ENCODE peak calls at places on chromosomes 11 and 22, in six cellular contexts. One of them, this sample, is unnamed.

GRCh38 chr11:132610216-132610615 is 922.1 kb downstream of the OPCML start:
- DNase-seq in H1: no peak
- DNase-seq in GM12891: no peak
- DNase-seq in GM12878: no peak
- DNase-seq in HepG2: no peak
- DNase-seq in K562: no peak
- DNase-seq in this sample: no peak

GRCh38 chr22:43239956-43240355 is 53.0 kb upstream of the TTLL12 start:
- DNase-seq in K562: no peak
- DNase-seq in H1: no peak
- DNase-seq in GM12878: no peak
- DNase-seq in GM12891: no peak
- DNase-seq in HepG2: no peak
- DNase-seq in this sample: no peak

GRCh38 chr11:25838918-25839611 is 492.9 kb upstream of the ANO3 start:
- DNase-seq in K562: no peak
- DNase-seq in GM12878: no peak
- DNase-seq in HepG2: no peak
- DNase-seq in GM12891: no peak
- DNase-seq in H1: no peak
- DNase-seq in this sample: no peak

GRCh38 chr11:126186031-126186698 is 25.3 kb downstream of the RPUSD4 start:
- DNase-seq in K562: no peak
- DNase-seq in GM12878: no peak
- DNase-seq in GM12891: no peak
- DNase-seq in HepG2: no peak
- DNase-seq in H1: no peak
- DNase-seq in this sample: no peak

GRCh38 chr22:40345801-40346177 is 511 bp upstream of the ADSL start:
- DNase-seq in K562: peak
- DNase-seq in HepG2: peak
- DNase-seq in GM12891: no peak
- DNase-seq in GM12878: no peak
- DNase-seq in H1: peak
- DNase-seq in this sample: peak

GRCh38 chr22:33869946-33870345 is 50.3 kb downstream of the LARGE1 start:
- DNase-seq in H1: no peak
- DNase-seq in GM12891: no peak
- DNase-seq in HepG2: peak
- DNase-seq in K562: no peak
- DNase-seq in GM12878: no peak
- DNase-seq in this sample: no peak

GRCh38 chr11:19848219-19848618 is 135.6 kb downstream of the NAV2 start:
- DNase-seq in GM12878: no peak
- DNase-seq in HepG2: no peak
- DNase-seq in GM12891: no peak
- DNase-seq in H1: no peak
- DNase-seq in K562: no peak
- DNase-seq in this sample: no peak

GRCh38 chr11:28938091-28938490 is 829.9 kb downstream of the METTL15 start:
- DNase-seq in HepG2: no peak
- DNase-seq in GM12891: no peak
- DNase-seq in K562: no peak
- DNase-seq in H1: no peak
- DNase-seq in GM12878: no peak
- DNase-seq in this sample: no peak

GRCh38 chr22:35072939-35073338 is 7.0 kb downstream of the ISX start:
- DNase-seq in HepG2: no peak
- DNase-seq in H1: no peak
- DNase-seq in K562: no peak
- DNase-seq in GM12878: no peak
- DNase-seq in GM12891: no peak
- DNase-seq in this sample: no peak

GRCh38 chr11:100273066-100273815 is 413.8 kb upstream of the ARHGAP42 start:
- DNase-seq in GM12878: no peak
- DNase-seq in H1: no peak
- DNase-seq in GM12891: no peak
- DNase-seq in K562: no peak
- DNase-seq in HepG2: no peak
- DNase-seq in this sample: no peak

GRCh38 chr11:102225689-102226562 is 91.4 kb upstream of the BIRC3 start:
- DNase-seq in GM12878: no peak
- DNase-seq in K562: no peak
- DNase-seq in GM12891: no peak
- DNase-seq in H1: no peak
- DNase-seq in HepG2: peak
- DNase-seq in this sample: no peak

GRCh38 chr11:109752212-109752825 is 330.3 kb downstream of the C11orf87 start:
- DNase-seq in HepG2: no peak
- DNase-seq in K562: no peak
- DNase-seq in H1: no peak
- DNase-seq in GM12891: no peak
- DNase-seq in GM12878: no peak
- DNase-seq in this sample: no peak

GRCh38 chr11:7905961-7906429 is 25.1 kb downstream of the OR10A6 start:
- DNase-seq in GM12891: no peak
- DNase-seq in K562: no peak
- DNase-seq in GM12878: no peak
- DNase-seq in H1: no peak
- DNase-seq in HepG2: no peak
- DNase-seq in this sample: no peak

GRCh38 chr11:68664906-68665305 is 19.4 kb upstream of the GAL start:
- DNase-seq in GM12878: no peak
- DNase-seq in H1: no peak
- DNase-seq in K562: no peak
- DNase-seq in GM12891: no peak
- DNase-seq in HepG2: no peak
- DNase-seq in this sample: no peak

GRCh38 chr11:129846508-129847335 is 31.1 kb downstream of the TMEM45B start:
- DNase-seq in GM12891: no peak
- DNase-seq in H1: no peak
- DNase-seq in K562: no peak
- DNase-seq in GM12878: peak
- DNase-seq in HepG2: peak
- DNase-seq in this sample: no peak

GRCh38 chr11:10305964-10306918 is 1.4 kb downstream of the ADM start:
- DNase-seq in GM12891: no peak
- DNase-seq in GM12878: no peak
- DNase-seq in HepG2: no peak
- DNase-seq in H1: peak
- DNase-seq in K562: no peak
- DNase-seq in this sample: no peak

GRCh38 chr11:75577198-75577597 is 15.1 kb downstream of the SERPINH1 start:
- DNase-seq in H1: peak
- DNase-seq in GM12878: no peak
- DNase-seq in GM12891: no peak
- DNase-seq in K562: peak
- DNase-seq in HepG2: no peak
- DNase-seq in this sample: no peak

GRCh38 chr11:20671856-20672546 is 2.6 kb downstream of the NELL1 start:
- DNase-seq in GM12891: peak
- DNase-seq in K562: peak
- DNase-seq in H1: no peak
- DNase-seq in GM12878: no peak
- DNase-seq in HepG2: peak
- DNase-seq in this sample: no peak

GRCh38 chr11:74141274-74141695 is 29.5 kb downstream of the C2CD3 start:
- DNase-seq in H1: no peak
- DNase-seq in GM12891: no peak
- DNase-seq in GM12878: no peak
- DNase-seq in K562: no peak
- DNase-seq in HepG2: peak
- DNase-seq in this sample: no peak

GRCh38 chr22:23397008-23397617 is 183.0 kb downstream of the IGLL1 start:
- DNase-seq in H1: no peak
- DNase-seq in K562: no peak
- DNase-seq in GM12891: no peak
- DNase-seq in HepG2: no peak
- DNase-seq in GM12878: no peak
- DNase-seq in this sample: no peak

GRCh38 chr11:56819916-56820315 is 71.4 kb upstream of the OR9G4 start:
- DNase-seq in GM12878: no peak
- DNase-seq in HepG2: no peak
- DNase-seq in K562: no peak
- DNase-seq in H1: no peak
- DNase-seq in GM12891: no peak
- DNase-seq in this sample: no peak

GRCh38 chr11:93082900-93083299 is 113.4 kb downstream of the MTNR1B start:
- DNase-seq in HepG2: no peak
- DNase-seq in K562: no peak
- DNase-seq in H1: no peak
- DNase-seq in GM12891: no peak
- DNase-seq in GM12878: no peak
- DNase-seq in this sample: no peak

GRCh38 chr11:64722141-64723050 is 601 bp downstream of the NRXN2 start:
- DNase-seq in GM12878: no peak
- DNase-seq in K562: no peak
- DNase-seq in GM12891: no peak
- DNase-seq in H1: no peak
- DNase-seq in HepG2: no peak
- DNase-seq in this sample: no peak

GRCh38 chr22:45880732-45881523 is 96.0 kb downstream of the WNT7B start:
- DNase-seq in HepG2: no peak
- DNase-seq in K562: no peak
- DNase-seq in H1: no peak
- DNase-seq in GM12891: no peak
- DNase-seq in GM12878: no peak
- DNase-seq in this sample: no peak

GRCh38 chr11:109728056-109728455 is 306.1 kb downstream of the C11orf87 start:
- DNase-seq in K562: no peak
- DNase-seq in H1: no peak
- DNase-seq in GM12878: no peak
- DNase-seq in GM12891: no peak
- DNase-seq in HepG2: peak
- DNase-seq in this sample: no peak

DNA sequence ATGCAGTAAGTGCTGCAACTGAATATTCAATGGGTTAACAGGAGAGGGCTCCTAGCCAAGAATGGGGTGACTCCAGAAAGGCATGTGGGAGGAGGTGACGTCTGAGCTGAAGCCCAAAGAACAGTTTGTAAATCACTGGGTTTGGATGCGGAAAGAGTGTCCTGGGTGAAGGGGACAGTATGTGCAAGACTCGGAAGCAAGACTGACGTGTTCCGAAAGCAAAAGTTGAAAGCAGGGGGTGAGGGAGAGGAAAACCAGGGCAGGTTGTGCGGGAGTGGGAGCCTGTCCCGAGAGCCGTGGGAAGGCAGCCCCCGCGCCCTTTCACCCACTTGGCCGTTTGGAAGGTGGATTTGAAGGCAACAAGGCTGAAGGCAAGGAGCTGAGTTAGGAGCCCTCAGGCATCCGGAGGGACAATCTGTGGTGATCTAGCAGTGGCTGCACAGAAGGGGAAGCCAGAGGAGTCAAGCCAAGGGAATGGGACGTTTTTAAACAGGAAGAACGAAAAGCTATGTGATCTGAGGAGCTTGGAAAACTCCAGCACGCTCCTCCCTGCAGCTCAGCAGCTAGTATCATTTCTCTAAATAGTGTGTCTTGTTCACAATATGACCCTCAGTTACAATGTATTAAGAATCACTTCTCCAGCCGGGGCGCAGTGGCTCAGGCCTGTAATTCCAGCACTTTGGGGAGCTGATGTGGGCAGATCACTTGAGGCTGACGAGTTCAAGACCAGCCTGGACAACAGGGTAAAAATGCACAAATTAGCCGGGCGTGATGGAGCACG is 7.7 kb downstream of the SLC25A18 start:
- DNase-seq in H1: no peak
- DNase-seq in GM12878: no peak
- DNase-seq in GM12891: no peak
- DNase-seq in HepG2: no peak
- DNase-seq in K562: no peak
- DNase-seq in this sample: no peak
- TF ChIP-seq POLR2AphosphoS5 in H1: no peak
- TF ChIP-seq POLR2AphosphoS5 in GM12878: no peak
- TF ChIP-seq POLR2AphosphoS5 in GM12891: no peak
- TF ChIP-seq POLR2AphosphoS5 in HepG2: no peak
- TF ChIP-seq POLR2AphosphoS5 in K562: no peak
- TF ChIP-seq POLR2AphosphoS5 in this sample: no peak

GRCh38 chr11:17851697-17852096 is 117.1 kb downstream of the KCNC1 start:
- DNase-seq in GM12891: no peak
- DNase-seq in GM12878: no peak
- DNase-seq in H1: no peak
- DNase-seq in HepG2: no peak
- DNase-seq in K562: no peak
- DNase-seq in this sample: no peak

GRCh38 chr11:17855531-17856290 is 121.1 kb downstream of the KCNC1 start:
- DNase-seq in GM12891: no peak
- DNase-seq in GM12878: no peak
- DNase-seq in K562: no peak
- DNase-seq in HepG2: no peak
- DNase-seq in H1: no peak
- DNase-seq in this sample: no peak

GRCh38 chr11:17848709-17849108 is 114.1 kb downstream of the KCNC1 start:
- DNase-seq in K562: peak
- DNase-seq in GM12878: no peak
- DNase-seq in H1: no peak
- DNase-seq in GM12891: no peak
- DNase-seq in HepG2: no peak
- DNase-seq in this sample: no peak

GRCh38 chr11:17852246-17852645 is 117.7 kb downstream of the KCNC1 start:
- DNase-seq in H1: no peak
- DNase-seq in GM12891: no peak
- DNase-seq in GM12878: no peak
- DNase-seq in K562: no peak
- DNase-seq in HepG2: no peak
- DNase-seq in this sample: no peak

GRCh38 chr11:17853280-17853679 is 118.7 kb downstream of the KCNC1 start:
- DNase-seq in HepG2: no peak
- DNase-seq in H1: no peak
- DNase-seq in GM12878: no peak
- DNase-seq in K562: no peak
- DNase-seq in GM12891: no peak
- DNase-seq in this sample: no peak
- TF ChIP-seq POLR2A in HepG2: no peak
- TF ChIP-seq POLR2A in H1: no peak
- TF ChIP-seq POLR2A in GM12878: no peak
- TF ChIP-seq POLR2A in K562: no peak
- TF ChIP-seq POLR2A in GM12891: no peak
- TF ChIP-seq POLR2A in this sample: no peak

GRCh38 chr22:47296405-47297260 is 534.2 kb downstream of the TBC1D22A start:
- DNase-seq in GM12878: no peak
- DNase-seq in K562: peak
- DNase-seq in HepG2: no peak
- DNase-seq in H1: no peak
- DNase-seq in GM12891: no peak
- DNase-seq in this sample: no peak
- TF ChIP-seq TAF1 in GM12878: no peak
- TF ChIP-seq TAF1 in K562: no peak
- TF ChIP-seq TAF1 in HepG2: no peak
- TF ChIP-seq TAF1 in H1: no peak
- TF ChIP-seq TAF1 in GM12891: no peak
- TF ChIP-seq TAF1 in this sample: no peak

DNA sequence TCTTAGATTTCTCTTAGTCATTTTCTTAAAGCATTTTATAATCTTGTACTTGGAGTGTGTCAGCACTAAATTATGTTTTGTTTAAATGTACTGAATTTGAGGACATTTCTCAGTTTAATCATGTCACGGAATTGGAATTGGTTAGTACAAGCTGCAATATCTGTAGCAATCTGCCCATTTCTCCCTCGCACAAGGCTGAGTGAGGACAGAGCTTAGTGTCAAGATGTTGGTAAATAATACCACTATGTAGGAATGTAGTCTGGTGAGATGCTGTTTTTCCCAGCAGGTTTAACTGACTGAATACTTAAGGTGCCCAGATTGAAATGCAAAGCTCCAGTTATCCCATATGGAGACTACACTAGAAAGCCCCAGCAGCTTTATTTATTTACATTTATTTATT is 30.6 kb downstream of the SREBF2 start:
- DNase-seq in GM12891: no peak
- DNase-seq in H1: no peak
- DNase-seq in HepG2: no peak
- DNase-seq in K562: no peak
- DNase-seq in GM12878: no peak
- DNase-seq in this sample: no peak
- TF ChIP-seq POLR2AphosphoS5 in GM12891: no peak
- TF ChIP-seq POLR2AphosphoS5 in H1: no peak
- TF ChIP-seq POLR2AphosphoS5 in HepG2: no peak
- TF ChIP-seq POLR2AphosphoS5 in K562: no peak
- TF ChIP-seq POLR2AphosphoS5 in GM12878: no peak
- TF ChIP-seq POLR2AphosphoS5 in this sample: no peak

This sample was measured in GM12892.